ENCODE peak calls at places on chromosomes 5 and 9, in seven cellular contexts. One of them, this sample, is unnamed.
A peak's percentile ranks its signal among the peaks of the same experiment; 100 is the strongest.

GRCh38 chr9:69894720-69895119 is 74.1 kb downstream of the CFAP95 start:
- DNase-seq in mammary epithelial cell: no peak
- DNase-seq in mesendoderm: no peak
- DNase-seq in IMR-90: no peak
- DNase-seq in MM.1S: no peak
- DNase-seq in neuronal stem cell: no peak
- DNase-seq in GM12878: no peak
- DNase-seq in this sample: no peak

GRCh38 chr5:119743927-119744326 is 114.6 kb downstream of the FAM170A start:
- DNase-seq in mesendoderm: peak; percentile 88
- DNase-seq in mammary epithelial cell: peak; percentile 53
- DNase-seq in IMR-90: peak; percentile 4
- DNase-seq in neuronal stem cell: peak; percentile 51
- DNase-seq in MM.1S: peak; percentile 68
- DNase-seq in GM12878: peak; percentile 48
- DNase-seq in this sample: no peak

GRCh38 chr9:137108608-137109249 is 5.8 kb downstream of the DPP7 start:
- DNase-seq in MM.1S: no peak
- DNase-seq in GM12878: no peak
- DNase-seq in mesendoderm: no peak
- DNase-seq in mammary epithelial cell: no peak
- DNase-seq in neuronal stem cell: no peak
- DNase-seq in IMR-90: no peak
- DNase-seq in this sample: no peak

GRCh38 chr5:68344447-68345111 is 129.0 kb downstream of the PIK3R1 start:
- DNase-seq in GM12878: no peak
- DNase-seq in mammary epithelial cell: peak; percentile 93
- DNase-seq in MM.1S: peak; percentile 70
- DNase-seq in mesendoderm: no peak
- DNase-seq in neuronal stem cell: no peak
- DNase-seq in IMR-90: peak; percentile 50
- DNase-seq in this sample: no peak

GRCh38 chr9:133738039-133738805 is at the start of gene SARDH:
- DNase-seq in MM.1S: no peak
- DNase-seq in GM12878: no peak
- DNase-seq in IMR-90: peak; percentile 47
- DNase-seq in mammary epithelial cell: no peak
- DNase-seq in mesendoderm: peak; percentile 91
- DNase-seq in neuronal stem cell: peak; percentile 59
- DNase-seq in this sample: peak; percentile 90

GRCh38 chr9:109775516-109775915 is 4.5 kb upstream of the PALM2AKAP2 start:
- DNase-seq in IMR-90: peak; percentile 76
- DNase-seq in mammary epithelial cell: peak; percentile 65
- DNase-seq in GM12878: no peak
- DNase-seq in mesendoderm: no peak
- DNase-seq in MM.1S: no peak
- DNase-seq in neuronal stem cell: no peak
- DNase-seq in this sample: no peak

GRCh38 chr9:107946364-107947137 is 457.0 kb upstream of the KLF4 start:
- DNase-seq in mammary epithelial cell: no peak
- DNase-seq in GM12878: no peak
- DNase-seq in MM.1S: no peak
- DNase-seq in IMR-90: no peak
- DNase-seq in neuronal stem cell: no peak
- DNase-seq in mesendoderm: no peak
- DNase-seq in this sample: no peak

GRCh38 chr5:78757269-78758053 is 108.9 kb upstream of the LHFPL2 start:
- DNase-seq in neuronal stem cell: no peak
- DNase-seq in GM12878: peak; percentile 66
- DNase-seq in MM.1S: peak; percentile 24
- DNase-seq in mesendoderm: no peak
- DNase-seq in IMR-90: peak; percentile 69
- DNase-seq in mammary epithelial cell: no peak
- DNase-seq in this sample: no peak

GRCh38 chr5:77869115-77869798 is 93.1 kb upstream of the TBCA start:
- DNase-seq in mammary epithelial cell: no peak
- DNase-seq in GM12878: no peak
- DNase-seq in IMR-90: no peak
- DNase-seq in neuronal stem cell: no peak
- DNase-seq in MM.1S: no peak
- DNase-seq in mesendoderm: no peak
- DNase-seq in this sample: no peak

GRCh38 chr5:14171621-14172020 is 28.5 kb downstream of the TRIO start:
- DNase-seq in mesendoderm: no peak
- DNase-seq in MM.1S: no peak
- DNase-seq in neuronal stem cell: no peak
- DNase-seq in mammary epithelial cell: no peak
- DNase-seq in GM12878: no peak
- DNase-seq in IMR-90: peak; percentile 85
- DNase-seq in this sample: no peak

GRCh38 chr9:124969401-124969800 is 28.5 kb upstream of the GOLGA1 start:
- DNase-seq in GM12878: no peak
- DNase-seq in mammary epithelial cell: no peak
- DNase-seq in neuronal stem cell: no peak
- DNase-seq in IMR-90: no peak
- DNase-seq in MM.1S: no peak
- DNase-seq in mesendoderm: no peak
- DNase-seq in this sample: no peak

GRCh38 chr5:140345919-140346347 is 470 bp downstream of the HBEGF start:
- DNase-seq in mammary epithelial cell: peak; percentile 42
- DNase-seq in mesendoderm: peak; percentile 75
- DNase-seq in GM12878: no peak
- DNase-seq in neuronal stem cell: no peak
- DNase-seq in IMR-90: peak; percentile 66
- DNase-seq in MM.1S: no peak
- DNase-seq in this sample: peak; percentile 91

GRCh38 chr5:140349244-140349643 is 2.8 kb upstream of the HBEGF start:
- DNase-seq in GM12878: no peak
- DNase-seq in MM.1S: no peak
- DNase-seq in IMR-90: peak; percentile 34
- DNase-seq in mesendoderm: no peak
- DNase-seq in mammary epithelial cell: peak; percentile 70
- DNase-seq in neuronal stem cell: no peak
- DNase-seq in this sample: no peak

GRCh38 chr5:140346348-140347221 is at the start of gene HBEGF:
- DNase-seq in IMR-90: peak; percentile 63
- DNase-seq in GM12878: no peak
- DNase-seq in mammary epithelial cell: peak; percentile 89
- DNase-seq in mesendoderm: peak; percentile 95
- DNase-seq in MM.1S: peak; percentile 71
- DNase-seq in neuronal stem cell: peak; percentile 89
- DNase-seq in this sample: peak; percentile 94

GRCh38 chr5:140348104-140348503 is 1.7 kb upstream of the HBEGF start:
- DNase-seq in neuronal stem cell: no peak
- DNase-seq in mesendoderm: no peak
- DNase-seq in IMR-90: no peak
- DNase-seq in MM.1S: no peak
- DNase-seq in GM12878: no peak
- DNase-seq in mammary epithelial cell: peak; percentile 99
- DNase-seq in this sample: no peak

GRCh38 chr5:140347382-140347781 is 979 bp upstream of the HBEGF start:
- DNase-seq in IMR-90: no peak
- DNase-seq in MM.1S: no peak
- DNase-seq in GM12878: no peak
- DNase-seq in mesendoderm: no peak
- DNase-seq in mammary epithelial cell: no peak
- DNase-seq in neuronal stem cell: no peak
- DNase-seq in this sample: no peak
- H3K9ac ChIP-seq in IMR-90: no peak overlapping the region
- H3K9ac ChIP-seq in MM.1S: peak overlapping the region; percentile 24
- H3K9ac ChIP-seq in GM12878: peak overlapping the region; percentile 48
- H3K9ac ChIP-seq in mesendoderm: no peak overlapping the region
- H3K9ac ChIP-seq in mammary epithelial cell: peak overlapping the region; percentile 77
- H3K9ac ChIP-seq in neuronal stem cell: no peak overlapping the region
- H3K9ac ChIP-seq in this sample: no peak overlapping the region

DNA sequence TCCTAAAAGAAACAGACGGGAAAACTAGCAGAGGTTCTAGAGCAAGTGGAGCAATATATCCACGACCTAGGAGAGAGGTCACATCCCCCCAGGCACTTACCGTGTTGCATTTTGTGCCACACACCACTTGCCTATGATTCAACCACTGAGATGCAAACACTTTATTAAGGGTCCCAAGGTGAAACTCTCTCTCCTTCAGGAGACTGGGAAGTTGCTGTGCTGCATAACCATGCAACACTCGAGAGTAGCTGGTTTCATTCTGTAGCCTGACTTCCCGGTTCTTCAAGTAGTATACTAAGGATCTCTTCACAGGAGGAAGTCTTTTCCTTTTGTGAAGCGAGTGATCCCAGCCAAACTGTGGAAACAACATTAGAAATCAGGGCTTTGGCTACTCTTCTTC is 1.6 kb downstream of the DCAF12 start:
- DNase-seq in GM12878: no peak
- DNase-seq in mesendoderm: no peak
- DNase-seq in MM.1S: no peak
- DNase-seq in IMR-90: no peak
- DNase-seq in mammary epithelial cell: peak; percentile 23
- DNase-seq in neuronal stem cell: no peak
- DNase-seq in this sample: no peak
- H3K9ac ChIP-seq in GM12878: peak overlapping the region; percentile 86
- H3K9ac ChIP-seq in mesendoderm: peak overlapping the region; percentile 92
- H3K9ac ChIP-seq in MM.1S: peak overlapping the region; percentile 82
- H3K9ac ChIP-seq in IMR-90: peak overlapping the region; percentile 90
- H3K9ac ChIP-seq in mammary epithelial cell: peak overlapping the region; percentile 92
- H3K9ac ChIP-seq in neuronal stem cell: no peak overlapping the region
- H3K9ac ChIP-seq in this sample: no peak overlapping the region

GRCh38 chr9:91407580-91408275 is 15.9 kb downstream of the NFIL3 start:
- DNase-seq in GM12878: no peak
- DNase-seq in neuronal stem cell: no peak
- DNase-seq in MM.1S: no peak
- DNase-seq in mammary epithelial cell: no peak
- DNase-seq in mesendoderm: no peak
- DNase-seq in IMR-90: no peak
- DNase-seq in this sample: no peak
- H3K9ac ChIP-seq in GM12878: no peak overlapping the region
- H3K9ac ChIP-seq in neuronal stem cell: no peak overlapping the region
- H3K9ac ChIP-seq in MM.1S: no peak overlapping the region
- H3K9ac ChIP-seq in mammary epithelial cell: no peak overlapping the region
- H3K9ac ChIP-seq in mesendoderm: no peak overlapping the region
- H3K9ac ChIP-seq in IMR-90: no peak overlapping the region
- H3K9ac ChIP-seq in this sample: no peak overlapping the region

DNA sequence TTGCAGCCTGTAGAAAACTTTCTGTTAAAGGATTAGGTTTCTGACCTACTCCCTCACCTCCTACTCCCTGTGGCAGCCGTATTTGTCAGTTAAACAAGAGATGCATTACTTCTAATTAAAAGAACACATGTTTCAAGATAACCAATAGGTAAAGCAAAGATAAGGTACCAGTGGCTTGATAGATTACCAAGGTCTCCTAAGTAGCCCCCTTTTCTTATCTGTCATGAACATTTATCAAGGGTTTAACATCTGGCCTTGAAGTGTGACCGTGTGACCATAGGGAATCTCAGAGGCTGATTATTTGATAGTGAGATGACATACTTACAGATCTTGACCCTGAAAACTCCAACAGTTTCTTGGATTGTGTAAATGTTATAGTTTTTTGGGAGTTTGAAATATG is 764.0 kb upstream of the EDIL3 start:
- DNase-seq in GM12878: no peak
- DNase-seq in MM.1S: no peak
- DNase-seq in IMR-90: no peak
- DNase-seq in mammary epithelial cell: no peak
- DNase-seq in neuronal stem cell: no peak
- DNase-seq in mesendoderm: peak; percentile 91
- DNase-seq in this sample: no peak
- H3K9ac ChIP-seq in GM12878: no peak overlapping the region
- H3K9ac ChIP-seq in MM.1S: no peak overlapping the region
- H3K9ac ChIP-seq in IMR-90: no peak overlapping the region
- H3K9ac ChIP-seq in mammary epithelial cell: no peak overlapping the region
- H3K9ac ChIP-seq in neuronal stem cell: no peak overlapping the region
- H3K9ac ChIP-seq in mesendoderm: no peak overlapping the region
- H3K9ac ChIP-seq in this sample: no peak overlapping the region

DNA sequence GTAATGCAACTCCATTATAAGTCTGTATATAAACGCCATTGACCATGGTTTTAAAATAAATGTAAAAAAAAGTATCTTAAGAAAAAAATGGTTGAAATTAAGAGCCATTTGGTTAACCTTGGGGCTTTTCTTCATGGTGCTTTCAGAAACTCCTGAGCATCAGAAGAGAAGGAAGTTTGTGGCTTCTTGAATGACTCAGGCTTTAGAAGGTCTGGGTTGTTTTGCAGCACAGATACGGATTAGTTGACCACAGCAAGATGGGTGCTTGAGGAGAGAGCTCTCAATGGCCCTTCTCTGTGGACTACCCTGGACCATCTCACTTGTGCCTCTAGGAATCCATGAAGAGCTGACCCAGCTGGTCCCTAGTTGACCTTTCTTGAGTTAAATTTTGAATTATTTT is 189.5 kb downstream of the TMEM38B start:
- DNase-seq in GM12878: peak; percentile 27
- DNase-seq in mammary epithelial cell: peak; percentile 20
- DNase-seq in MM.1S: peak; percentile 70
- DNase-seq in neuronal stem cell: no peak
- DNase-seq in IMR-90: no peak
- DNase-seq in mesendoderm: no peak
- DNase-seq in this sample: no peak
- H3K9ac ChIP-seq in GM12878: no peak overlapping the region
- H3K9ac ChIP-seq in mammary epithelial cell: no peak overlapping the region
- H3K9ac ChIP-seq in MM.1S: no peak overlapping the region
- H3K9ac ChIP-seq in neuronal stem cell: no peak overlapping the region
- H3K9ac ChIP-seq in IMR-90: no peak overlapping the region
- H3K9ac ChIP-seq in mesendoderm: no peak overlapping the region
- H3K9ac ChIP-seq in this sample: no peak overlapping the region

DNA sequence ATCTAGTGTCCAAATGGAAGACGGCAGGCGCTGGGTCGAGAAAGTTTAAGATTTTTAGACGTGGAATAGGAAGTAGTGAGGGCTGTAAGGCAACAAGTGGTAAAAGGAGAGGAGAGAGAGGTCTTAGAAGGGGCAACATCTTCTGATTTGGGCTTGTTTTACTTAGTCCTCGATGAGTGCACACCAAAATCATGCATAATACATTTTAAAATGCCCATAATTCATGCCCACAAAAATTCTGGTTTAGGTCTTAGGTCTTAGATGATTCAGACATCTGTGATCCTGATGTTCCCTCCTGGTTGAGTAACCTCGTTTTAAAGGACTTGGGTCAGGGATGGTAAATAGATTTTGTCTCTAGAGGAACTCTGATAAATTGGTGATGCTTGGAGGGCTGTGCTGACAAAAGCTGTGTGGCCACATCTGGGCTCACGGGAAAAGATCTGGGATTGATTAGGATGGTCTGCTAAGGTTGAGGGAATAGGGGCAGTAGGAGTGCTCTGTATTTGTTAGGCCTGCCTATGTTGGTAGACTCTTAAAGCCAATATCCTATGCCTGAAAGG is 476.3 kb downstream of the CCDC171 start:
- DNase-seq in mammary epithelial cell: peak; percentile 20
- DNase-seq in IMR-90: peak; percentile 63
- DNase-seq in GM12878: no peak
- DNase-seq in MM.1S: no peak
- DNase-seq in mesendoderm: no peak
- DNase-seq in neuronal stem cell: no peak
- DNase-seq in this sample: no peak
- H3K9ac ChIP-seq in mammary epithelial cell: no peak overlapping the region
- H3K9ac ChIP-seq in IMR-90: no peak overlapping the region
- H3K9ac ChIP-seq in GM12878: no peak overlapping the region
- H3K9ac ChIP-seq in MM.1S: no peak overlapping the region
- H3K9ac ChIP-seq in mesendoderm: no peak overlapping the region
- H3K9ac ChIP-seq in neuronal stem cell: no peak overlapping the region
- H3K9ac ChIP-seq in this sample: no peak overlapping the region

This sample was measured in kidney.